ENCODE peak calls at places on chromosome 1, in six cellular contexts. One of them, this sample, is unnamed.

GRCh38 chr1:183864611-183865010 is 59.7 kb downstream of the RGL1 start:
- DNase-seq in H9: no peak
- DNase-seq in AG20443: no peak
- DNase-seq in astrocyte of the spinal cord: no peak
- DNase-seq in nucleus accumbens: no peak
- DNase-seq in EL: no peak
- DNase-seq in this sample: no peak

GRCh38 chr1:184974837-184975115 is 468 bp upstream of the NIBAN1 start:
- DNase-seq in H9: no peak
- DNase-seq in nucleus accumbens: no peak
- DNase-seq in AG20443: no peak
- DNase-seq in astrocyte of the spinal cord: no peak
- DNase-seq in EL: no peak
- DNase-seq in this sample: no peak

GRCh38 chr1:32759997-32760623 is 57.0 kb downstream of the YARS1 start:
- DNase-seq in H9: peak
- DNase-seq in EL: peak
- DNase-seq in astrocyte of the spinal cord: peak
- DNase-seq in nucleus accumbens: no peak
- DNase-seq in AG20443: no peak
- DNase-seq in this sample: no peak

GRCh38 chr1:177163844-177164379 is 600 bp downstream of the ASTN1 start:
- DNase-seq in AG20443: no peak
- DNase-seq in astrocyte of the spinal cord: no peak
- DNase-seq in EL: no peak
- DNase-seq in H9: no peak
- DNase-seq in nucleus accumbens: no peak
- DNase-seq in this sample: no peak

GRCh38 chr1:65691152-65691900 is 101.4 kb upstream of the PDE4B start:
- DNase-seq in EL: no peak
- DNase-seq in nucleus accumbens: no peak
- DNase-seq in H9: no peak
- DNase-seq in astrocyte of the spinal cord: no peak
- DNase-seq in AG20443: no peak
- DNase-seq in this sample: no peak

GRCh38 chr1:17281775-17282181 is 26.2 kb upstream of the PADI4 start:
- DNase-seq in AG20443: no peak
- DNase-seq in nucleus accumbens: no peak
- DNase-seq in astrocyte of the spinal cord: no peak
- DNase-seq in H9: no peak
- DNase-seq in EL: no peak
- DNase-seq in this sample: no peak

GRCh38 chr1:215119719-215120118 is 37.2 kb downstream of the KCNK2 start:
- DNase-seq in H9: no peak
- DNase-seq in EL: no peak
- DNase-seq in AG20443: peak
- DNase-seq in astrocyte of the spinal cord: no peak
- DNase-seq in nucleus accumbens: no peak
- DNase-seq in this sample: no peak

GRCh38 chr1:206979379-206980043 is 9.3 kb upstream of the FCAMR start:
- DNase-seq in AG20443: peak
- DNase-seq in astrocyte of the spinal cord: peak
- DNase-seq in H9: no peak
- DNase-seq in nucleus accumbens: no peak
- DNase-seq in EL: peak
- DNase-seq in this sample: no peak

GRCh38 chr1:227887697-227888403 is 59.9 kb downstream of the WNT9A start:
- DNase-seq in AG20443: peak
- DNase-seq in H9: peak
- DNase-seq in astrocyte of the spinal cord: peak
- DNase-seq in nucleus accumbens: no peak
- DNase-seq in EL: no peak
- DNase-seq in this sample: no peak

GRCh38 chr1:31063636-31064035 is 1.9 kb downstream of the PUM1 start:
- DNase-seq in H9: no peak
- DNase-seq in astrocyte of the spinal cord: peak
- DNase-seq in nucleus accumbens: no peak
- DNase-seq in EL: peak
- DNase-seq in AG20443: no peak
- DNase-seq in this sample: no peak

GRCh38 chr1:50620680-50621329 is 197.6 kb upstream of the DMRTA2 start:
- DNase-seq in AG20443: peak
- DNase-seq in astrocyte of the spinal cord: peak
- DNase-seq in H9: peak
- DNase-seq in nucleus accumbens: no peak
- DNase-seq in EL: peak
- DNase-seq in this sample: no peak

GRCh38 chr1:24119859-24120756 is 8.2 kb upstream of the MYOM3 start:
- DNase-seq in astrocyte of the spinal cord: no peak
- DNase-seq in H9: no peak
- DNase-seq in nucleus accumbens: no peak
- DNase-seq in EL: no peak
- DNase-seq in AG20443: peak
- DNase-seq in this sample: no peak

GRCh38 chr1:232179896-232180760 is 449.8 kb downstream of the SIPA1L2 start:
- DNase-seq in EL: no peak
- DNase-seq in H9: no peak
- DNase-seq in AG20443: peak
- DNase-seq in nucleus accumbens: no peak
- DNase-seq in astrocyte of the spinal cord: no peak
- DNase-seq in this sample: no peak

GRCh38 chr1:199096601-199097000 is 457.8 kb downstream of the PTPRC start:
- DNase-seq in nucleus accumbens: no peak
- DNase-seq in H9: no peak
- DNase-seq in AG20443: no peak
- DNase-seq in astrocyte of the spinal cord: no peak
- DNase-seq in EL: no peak
- DNase-seq in this sample: no peak

GRCh38 chr1:222750651-222751050 is 13.6 kb downstream of the FAM177B start:
- DNase-seq in AG20443: no peak
- DNase-seq in nucleus accumbens: no peak
- DNase-seq in astrocyte of the spinal cord: no peak
- DNase-seq in EL: no peak
- DNase-seq in H9: no peak
- DNase-seq in this sample: no peak

GRCh38 chr1:201396859-201397464 is 2.2 kb downstream of the LAD1 start:
- DNase-seq in AG20443: no peak
- DNase-seq in EL: no peak
- DNase-seq in H9: no peak
- DNase-seq in astrocyte of the spinal cord: no peak
- DNase-seq in nucleus accumbens: no peak
- DNase-seq in this sample: no peak

GRCh38 chr1:20726932-20727745 is 5.4 kb downstream of the SH2D5 start:
- DNase-seq in nucleus accumbens: no peak
- DNase-seq in EL: no peak
- DNase-seq in AG20443: no peak
- DNase-seq in astrocyte of the spinal cord: no peak
- DNase-seq in H9: no peak
- DNase-seq in this sample: no peak

This sample was measured in NCI-H1436 treated with DMSO at 0.1 percent for 48 hours.